ENCODE peak calls at places on chromosomes 4 and X, in nine cellular contexts. A is cardiac muscle cell; L is prostate gland; W is colonic mucosa; J is PC-3; D is CD4-positive, alpha-beta T cell; E is mammary epithelial cell; Q is GM23338; P is esophagus muscularis mucosa. G is an unnamed sample.

GRCh38 chrX:130975947-130976346 is 72.9 kb upstream of the ENOX2 start:
- DNase-seq in Q (peak; percentile 58), A (peak; percentile 55), P (no peak), D (no peak), W (peak; percentile 42), L (peak; percentile 27), E (peak; percentile 30), J (peak; percentile 79), G (no peak)

GRCh38 chr4:146255463-146255862 is 41.1 kb downstream of the REELD1 start:
- DNase-seq in D (no peak), J (no peak), L (no peak), W (no peak), P (no peak), Q (no peak), E (no peak), A (peak; percentile 68), G (no peak)

GRCh38 chr4:70705856-70706461 is 15.8 kb upstream of the RUFY3 start:
- DNase-seq in J (peak; percentile 37), P (no peak), L (no peak), W (no peak), Q (no peak), A (no peak), E (no peak), D (no peak), G (no peak)

GRCh38 chrX:150768580-150769190 is 75.5 kb downstream of the MTMR1 start:
- DNase-seq in Q (no peak), J (no peak), A (no peak), W (no peak), P (no peak), D (no peak), L (no peak), E (no peak), G (no peak)

GRCh38 chrX:40104649-40105015 is 6.9 kb upstream of the BCOR start:
- DNase-seq in Q (no peak), J (peak; percentile 65), L (peak; percentile 38), D (no peak), W (peak; percentile 56), P (no peak), A (peak; percentile 79), E (peak; percentile 37), G (peak; percentile 60)

GRCh38 chr4:109972786-109973528 is 60.3 kb downstream of the EGF start:
- DNase-seq in D (no peak), E (no peak), J (no peak), P (no peak), A (no peak), L (no peak), W (peak; percentile 41), Q (peak; percentile 50), G (no peak)

GRCh38 chr4:186757696-186758330 is 34.2 kb upstream of the FAT1 start:
- DNase-seq in J (no peak), A (no peak), D (no peak), Q (no peak), W (no peak), E (no peak), L (no peak), P (no peak), G (no peak)

GRCh38 chrX:20947411-20947912 is 426.8 kb upstream of the CNKSR2 start:
- DNase-seq in P (no peak), D (no peak), Q (peak; percentile 8), W (no peak), L (no peak), E (peak; percentile 4), J (no peak), A (no peak), G (no peak)

GRCh38 chrX:30181353-30181752 is 34.0 kb upstream of the MAGEB2 start:
- DNase-seq in L (no peak), P (no peak), E (no peak), J (no peak), D (no peak), W (no peak), A (no peak), Q (no peak), G (no peak)

GRCh38 chr4:28435346-28435745 is 1574.7 kb downstream of the STIM2 start:
- DNase-seq in W (no peak), L (no peak), A (no peak), J (peak; percentile 24), Q (peak; percentile 12), E (no peak), P (no peak), D (no peak), G (no peak)

GRCh38 chr4:7767526-7767925 is 172.1 kb downstream of the AFAP1 start:
- DNase-seq in Q (no peak), L (no peak), J (no peak), W (no peak), E (no peak), P (no peak), D (no peak), A (no peak), G (no peak)

GRCh38 chr4:154399259-154399974 is 92.2 kb downstream of the DCHS2 start:
- DNase-seq in Q (peak; percentile 64), L (no peak), W (no peak), D (no peak), E (peak; percentile 19), A (peak; percentile 23), P (no peak), J (peak; percentile 61), G (no peak)

GRCh38 chr4:144666539-144667175 is 20.7 kb downstream of the HHIP start:
- DNase-seq in A (peak; percentile 49), Q (no peak), E (peak; percentile 68), W (no peak), L (no peak), P (no peak), J (peak; percentile 72), D (no peak), G (no peak)

GRCh38 chr4:19399001-19399400 is 852.7 kb upstream of the SLIT2 start:
- DNase-seq in E (no peak), Q (no peak), L (no peak), A (no peak), J (peak; percentile 73), P (no peak), D (no peak), W (no peak), G (no peak)

DNA sequence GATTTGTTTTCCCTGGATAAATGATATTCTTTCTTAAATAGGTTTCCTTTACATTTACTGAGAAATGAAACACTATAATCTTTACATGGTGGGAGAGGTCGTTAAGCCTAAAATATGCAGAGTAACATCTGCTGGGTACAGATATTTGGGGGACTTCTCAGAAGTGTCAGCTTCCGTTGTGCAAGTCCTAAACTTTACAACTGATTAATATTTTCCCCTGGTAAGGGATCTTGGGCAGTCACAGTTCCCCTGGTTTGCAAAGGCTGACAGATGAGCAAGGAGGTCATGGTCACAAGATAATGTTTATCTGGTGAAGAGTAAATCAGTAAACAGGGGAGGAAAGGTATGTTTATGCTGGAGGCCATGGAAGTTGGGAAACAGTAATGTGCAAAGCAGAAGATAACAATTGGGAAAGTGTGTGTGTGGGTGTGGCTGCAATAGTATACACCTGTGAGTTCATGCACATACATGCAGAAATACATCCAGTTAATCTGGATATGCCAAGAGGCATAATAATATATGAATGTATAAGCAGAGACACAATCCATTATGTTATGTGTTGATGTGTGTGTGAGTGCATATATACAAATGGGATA is 508.2 kb upstream of the FAM241A start:
- DNase-seq in J (no peak), P (no peak), E (no peak), A (no peak), Q (no peak), W (no peak), D (no peak), L (no peak), G (no peak)
- H3K27ac ChIP-seq in J (no peak overlapping the region), P (no peak overlapping the region), E (no peak overlapping the region), A (no peak overlapping the region), Q (no peak overlapping the region), W (no peak overlapping the region), D (no peak overlapping the region), L (no peak overlapping the region), G (no peak overlapping the region)

GRCh38 chr4:35423104-35423503 is 821.2 kb downstream of the ARAP2 start:
- DNase-seq in L (no peak), E (no peak), P (no peak), A (no peak), J (no peak), W (no peak), Q (no peak), D (no peak), G (no peak)
- TF ChIP-seq CTCF in L (no peak), E (no peak), P (no peak), A (no peak), J (no peak), W (no peak), Q (no peak), D (no peak), G (no peak)

GRCh38 chr4:159023741-159024140 is 79.1 kb upstream of the RAPGEF2 start:
- DNase-seq in P (no peak), L (no peak), D (no peak), W (no peak), E (no peak), A (no peak), J (no peak), Q (no peak), G (no peak)

GRCh38 chr4:159024266-159024665 is 78.6 kb upstream of the RAPGEF2 start:
- DNase-seq in L (no peak), J (no peak), E (no peak), A (no peak), Q (peak; percentile 71), P (no peak), D (no peak), W (no peak), G (no peak)

GRCh38 chr4:159027535-159027934 is 75.3 kb upstream of the RAPGEF2 start:
- DNase-seq in E (no peak), J (no peak), L (no peak), D (no peak), P (no peak), W (no peak), Q (no peak), A (no peak), G (no peak)

GRCh38 chr4:159026329-159026728 is 76.5 kb upstream of the RAPGEF2 start:
- DNase-seq in W (no peak), E (no peak), J (no peak), P (no peak), Q (no peak), D (no peak), A (no peak), L (no peak), G (no peak)

DNA sequence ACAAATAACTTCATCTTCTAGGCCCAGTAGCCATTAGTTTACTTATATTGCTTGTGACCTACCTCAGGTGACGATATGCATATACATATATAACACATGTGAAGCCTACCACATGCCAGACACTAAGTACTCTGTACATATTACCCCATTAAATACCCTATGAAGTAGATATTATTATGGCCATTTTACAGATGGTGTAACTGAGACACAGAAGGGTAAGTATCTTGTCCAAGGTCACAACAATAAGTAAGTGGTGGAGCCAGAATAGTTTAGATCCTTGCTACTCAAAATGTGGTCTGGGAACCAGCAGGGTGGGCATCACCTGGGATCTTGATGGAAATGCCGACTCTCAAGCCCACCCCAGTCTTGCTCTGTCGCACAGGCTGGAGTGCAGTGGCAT is 78.1 kb upstream of the RAPGEF2 start:
- DNase-seq in Q (no peak), P (no peak), A (no peak), E (no peak), W (no peak), L (no peak), J (no peak), D (no peak), G (no peak)
- H3K27me3 ChIP-seq in Q (no peaks in the 10 kb centered on the region), P (no peaks in the 10 kb centered on the region), A (no peaks in the 10 kb centered on the region), E (no peaks in the 10 kb centered on the region), W (no peaks in the 10 kb centered on the region), L (no peaks in the 10 kb centered on the region), J (no peaks in the 10 kb centered on the region), D (no peaks in the 10 kb centered on the region), G (no peaks in the 10 kb centered on the region)

DNA sequence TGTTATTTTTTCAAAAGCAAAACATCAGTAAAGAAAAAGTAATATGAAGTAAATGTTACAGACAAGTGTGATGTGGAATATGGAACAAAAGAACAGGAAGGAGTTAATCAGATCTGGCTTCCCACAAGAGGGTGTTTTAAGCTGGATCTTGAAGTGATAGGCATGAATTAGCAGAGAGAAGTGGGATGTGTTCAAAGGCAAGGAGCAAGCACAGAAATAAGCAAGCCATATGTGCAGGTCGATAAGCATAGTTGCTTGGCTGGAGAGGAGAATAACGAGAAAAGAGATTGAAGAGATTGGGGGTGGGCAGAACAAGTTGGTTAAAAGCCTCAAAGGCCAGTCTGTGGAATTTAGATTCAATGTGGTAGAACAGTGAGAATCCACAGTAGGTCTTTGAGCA is 60.9 kb upstream of the PRPS1 start:
- DNase-seq in P (no peak), D (no peak), E (no peak), J (no peak), L (no peak), W (no peak), Q (no peak), A (no peak), G (no peak)
- H3K27ac ChIP-seq in P (no peak overlapping the region), D (no peak overlapping the region), E (no peak overlapping the region), J (no peak overlapping the region), L (no peak overlapping the region), W (no peak overlapping the region), Q (no peak overlapping the region), A (no peak overlapping the region), G (no peak overlapping the region)

G was measured in stomach.